ENCODE peak calls at places on chromosomes 7 and 10, in eight cellular contexts. C, N, M, J, Q, Y, P and I are unnamed samples.

GRCh38 chr7:12221414-12221813 is 10.3 kb downstream of the TMEM106B start:
- DNase-seq in M (no peak), Q (no peak), C (no peak), N (peak), J (no peak), Y (peak), P (no peak), I (peak)

GRCh38 chr10:111126073-111126472 is 49.2 kb downstream of the ADRA2A start:
- DNase-seq in J (no peak), P (no peak), Q (no peak), M (no peak), C (no peak), N (no peak), Y (no peak), I (no peak)

GRCh38 chr10:11180228-11180627 is 162.6 kb downstream of the CELF2 start:
- DNase-seq in Q (no peak), N (no peak), C (no peak), M (peak), J (peak), Y (no peak), P (peak), I (no peak)

GRCh38 chr7:111958889-111959288 is 247.3 kb downstream of the DOCK4 start:
- DNase-seq in Q (no peak), J (no peak), N (peak), C (no peak), M (no peak), Y (no peak), P (no peak), I (no peak)

GRCh38 chr7:149229526-149229925 is 9.9 kb upstream of the ZNF212 start:
- DNase-seq in C (no peak), Y (no peak), P (no peak), Q (no peak), N (peak), J (no peak), M (no peak), I (no peak)

GRCh38 chr10:24762161-24762924 is 38.7 kb upstream of the ARHGAP21 start:
- DNase-seq in Q (no peak), N (no peak), P (no peak), M (no peak), Y (peak), C (no peak), J (no peak), I (peak)

GRCh38 chr7:96014617-96015016 is 242.3 kb downstream of the DYNC1I1 start:
- DNase-seq in J (no peak), Y (no peak), M (no peak), P (no peak), N (no peak), C (no peak), Q (no peak), I (no peak)

GRCh38 chr10:113414481-113414990 is 138.3 kb upstream of the HABP2 start:
- DNase-seq in J (no peak), M (no peak), N (no peak), Y (no peak), P (no peak), C (no peak), Q (no peak), I (no peak)

GRCh38 chr7:140684066-140684950 is 11.6 kb downstream of the ADCK2 start:
- DNase-seq in Q (no peak), J (no peak), Y (no peak), C (no peak), M (no peak), N (no peak), P (no peak), I (no peak)

GRCh38 chr7:108348913-108349312 is 107.3 kb downstream of the NRCAM start:
- DNase-seq in J (no peak), Y (peak), N (no peak), M (no peak), P (no peak), C (no peak), Q (no peak), I (peak)

GRCh38 chr7:25495342-25495855 is 267.1 kb upstream of the NPVF start:
- DNase-seq in N (peak), P (no peak), M (no peak), Y (no peak), C (no peak), J (no peak), Q (no peak), I (no peak)

GRCh38 chr10:119917777-119918176 is 25.2 kb downstream of the SEC23IP start:
- DNase-seq in N (no peak), C (no peak), P (no peak), J (no peak), Y (peak), Q (no peak), M (no peak), I (peak)

GRCh38 chr7:123961731-123962130 is 36.7 kb downstream of the SPAM1 start:
- DNase-seq in N (no peak), C (no peak), P (no peak), M (no peak), J (no peak), Q (no peak), Y (no peak), I (peak)

GRCh38 chr7:38574121-38574520 is 57.1 kb downstream of the AMPH start:
- DNase-seq in N (no peak), Q (no peak), C (no peak), Y (no peak), P (no peak), M (no peak), J (no peak), I (peak)

GRCh38 chr10:42594246-42594650 is 44.1 kb downstream of the ZNF33B start:
- DNase-seq in N (no peak), Q (no peak), J (no peak), Y (peak), C (no peak), P (no peak), M (no peak), I (peak)

GRCh38 chr10:70596110-70596798 is 6.3 kb downstream of the PRF1 start:
- DNase-seq in M (no peak), Y (no peak), C (peak), N (no peak), Q (no peak), J (no peak), P (no peak), I (no peak)

GRCh38 chr10:93784059-93784458 is 26.3 kb downstream of the LGI1 start:
- DNase-seq in Q (no peak), Y (no peak), N (no peak), P (no peak), M (no peak), J (no peak), C (no peak), I (no peak)

GRCh38 chr10:102645388-102645740 is 1.1 kb downstream of the TRIM8 start:
- DNase-seq in N (no peak), Y (peak), M (no peak), Q (peak), J (peak), C (peak), P (no peak), I (no peak)